ENCODE peak calls at places on chromosomes 3 and 15, in five cellular contexts. One of them, this sample, is unnamed.

GRCh38 chr15:95609096-95609495 is 721.4 kb upstream of the NR2F2 start:
- DNase-seq in WTC11: no peak
- DNase-seq in NCI-H1694 treated with DMSO at 0.1 percent for 48 hours: no peak
- DNase-seq in activated T-cell treated with anti-CD3 and anti-CD28 coated beads for 24 hours: no peak
- DNase-seq in naive thymus-derived CD4-positive, alpha-beta T cell: no peak
- DNase-seq in this sample: no peak

GRCh38 chr15:65824031-65824743 is 32.1 kb upstream of the DENND4A start:
- DNase-seq in naive thymus-derived CD4-positive, alpha-beta T cell: no peak
- DNase-seq in WTC11: peak; percentile 67
- DNase-seq in NCI-H1694 treated with DMSO at 0.1 percent for 48 hours: peak; percentile 53
- DNase-seq in activated T-cell treated with anti-CD3 and anti-CD28 coated beads for 24 hours: no peak
- DNase-seq in this sample: peak; percentile 32

GRCh38 chr3:16370872-16371740 is 106.1 kb downstream of the OXNAD1 start:
- DNase-seq in NCI-H1694 treated with DMSO at 0.1 percent for 48 hours: no peak
- DNase-seq in activated T-cell treated with anti-CD3 and anti-CD28 coated beads for 24 hours: no peak
- DNase-seq in WTC11: no peak
- DNase-seq in naive thymus-derived CD4-positive, alpha-beta T cell: no peak
- DNase-seq in this sample: no peak

GRCh38 chr15:56205061-56205876 is 38.4 kb downstream of the RFX7 start:
- DNase-seq in WTC11: no peak
- DNase-seq in activated T-cell treated with anti-CD3 and anti-CD28 coated beads for 24 hours: no peak
- DNase-seq in NCI-H1694 treated with DMSO at 0.1 percent for 48 hours: no peak
- DNase-seq in naive thymus-derived CD4-positive, alpha-beta T cell: no peak
- DNase-seq in this sample: no peak

GRCh38 chr15:67549736-67550135 is 7.2 kb downstream of the MAP2K5 start:
- DNase-seq in naive thymus-derived CD4-positive, alpha-beta T cell: no peak
- DNase-seq in WTC11: no peak
- DNase-seq in NCI-H1694 treated with DMSO at 0.1 percent for 48 hours: no peak
- DNase-seq in activated T-cell treated with anti-CD3 and anti-CD28 coated beads for 24 hours: no peak
- DNase-seq in this sample: no peak

GRCh38 chr3:126197854-126198584 is 17.6 kb upstream of the ALDH1L1 start:
- DNase-seq in activated T-cell treated with anti-CD3 and anti-CD28 coated beads for 24 hours: peak; percentile 54
- DNase-seq in naive thymus-derived CD4-positive, alpha-beta T cell: peak; percentile 20
- DNase-seq in WTC11: peak; percentile 80
- DNase-seq in NCI-H1694 treated with DMSO at 0.1 percent for 48 hours: peak; percentile 10
- DNase-seq in this sample: peak; percentile 5

GRCh38 chr15:83410532-83410931 is 36.6 kb upstream of the SH3GL3 start:
- DNase-seq in naive thymus-derived CD4-positive, alpha-beta T cell: no peak
- DNase-seq in NCI-H1694 treated with DMSO at 0.1 percent for 48 hours: no peak
- DNase-seq in activated T-cell treated with anti-CD3 and anti-CD28 coated beads for 24 hours: no peak
- DNase-seq in WTC11: no peak
- DNase-seq in this sample: no peak

GRCh38 chr3:78507196-78507984 is 1260.4 kb downstream of the ROBO1 start:
- DNase-seq in naive thymus-derived CD4-positive, alpha-beta T cell: no peak
- DNase-seq in activated T-cell treated with anti-CD3 and anti-CD28 coated beads for 24 hours: no peak
- DNase-seq in WTC11: peak; percentile 16
- DNase-seq in NCI-H1694 treated with DMSO at 0.1 percent for 48 hours: no peak
- DNase-seq in this sample: no peak

GRCh38 chr3:69882560-69882959 is 117.0 kb upstream of the SAMMSON start:
- DNase-seq in activated T-cell treated with anti-CD3 and anti-CD28 coated beads for 24 hours: no peak
- DNase-seq in WTC11: no peak
- DNase-seq in NCI-H1694 treated with DMSO at 0.1 percent for 48 hours: no peak
- DNase-seq in naive thymus-derived CD4-positive, alpha-beta T cell: no peak
- DNase-seq in this sample: no peak

GRCh38 chr15:45794768-45795486 is 160.1 kb downstream of the SQOR start:
- DNase-seq in NCI-H1694 treated with DMSO at 0.1 percent for 48 hours: no peak
- DNase-seq in activated T-cell treated with anti-CD3 and anti-CD28 coated beads for 24 hours: no peak
- DNase-seq in WTC11: no peak
- DNase-seq in naive thymus-derived CD4-positive, alpha-beta T cell: no peak
- DNase-seq in this sample: no peak

GRCh38 chr3:71398157-71398836 is 185.2 kb downstream of the FOXP1 start:
- DNase-seq in NCI-H1694 treated with DMSO at 0.1 percent for 48 hours: no peak
- DNase-seq in WTC11: no peak
- DNase-seq in activated T-cell treated with anti-CD3 and anti-CD28 coated beads for 24 hours: no peak
- DNase-seq in naive thymus-derived CD4-positive, alpha-beta T cell: peak; percentile 72
- DNase-seq in this sample: no peak

GRCh38 chr3:64684715-64685261 is 3.0 kb downstream of the ADAMTS9 start:
- DNase-seq in naive thymus-derived CD4-positive, alpha-beta T cell: no peak
- DNase-seq in NCI-H1694 treated with DMSO at 0.1 percent for 48 hours: no peak
- DNase-seq in activated T-cell treated with anti-CD3 and anti-CD28 coated beads for 24 hours: no peak
- DNase-seq in WTC11: peak; percentile 54
- DNase-seq in this sample: no peak

GRCh38 chr3:129018271-129018670 is 17.2 kb downstream of the EFCC1 start:
- DNase-seq in NCI-H1694 treated with DMSO at 0.1 percent for 48 hours: no peak
- DNase-seq in naive thymus-derived CD4-positive, alpha-beta T cell: no peak
- DNase-seq in activated T-cell treated with anti-CD3 and anti-CD28 coated beads for 24 hours: no peak
- DNase-seq in WTC11: no peak
- DNase-seq in this sample: no peak

GRCh38 chr3:151816091-151816604 is 2.2 kb downstream of the AADAC start:
- DNase-seq in activated T-cell treated with anti-CD3 and anti-CD28 coated beads for 24 hours: no peak
- DNase-seq in naive thymus-derived CD4-positive, alpha-beta T cell: no peak
- DNase-seq in NCI-H1694 treated with DMSO at 0.1 percent for 48 hours: no peak
- DNase-seq in WTC11: no peak
- DNase-seq in this sample: no peak

GRCh38 chr15:52233405-52233804 is 42.2 kb upstream of the GNB5 start:
- DNase-seq in NCI-H1694 treated with DMSO at 0.1 percent for 48 hours: no peak
- DNase-seq in WTC11: no peak
- DNase-seq in naive thymus-derived CD4-positive, alpha-beta T cell: no peak
- DNase-seq in activated T-cell treated with anti-CD3 and anti-CD28 coated beads for 24 hours: no peak
- DNase-seq in this sample: no peak

GRCh38 chr3:180280601-180281000 is 243.9 kb upstream of the PEX5L start:
- DNase-seq in naive thymus-derived CD4-positive, alpha-beta T cell: no peak
- DNase-seq in NCI-H1694 treated with DMSO at 0.1 percent for 48 hours: no peak
- DNase-seq in activated T-cell treated with anti-CD3 and anti-CD28 coated beads for 24 hours: no peak
- DNase-seq in WTC11: no peak
- DNase-seq in this sample: no peak

GRCh38 chr3:165196577-165197561 is 685 bp upstream of the SLITRK3 start:
- DNase-seq in activated T-cell treated with anti-CD3 and anti-CD28 coated beads for 24 hours: no peak
- DNase-seq in NCI-H1694 treated with DMSO at 0.1 percent for 48 hours: peak; percentile 40
- DNase-seq in WTC11: peak; percentile 48
- DNase-seq in naive thymus-derived CD4-positive, alpha-beta T cell: no peak
- DNase-seq in this sample: no peak

GRCh38 chr3:185561374-185561943 is 9.1 kb upstream of the LIPH start:
- DNase-seq in NCI-H1694 treated with DMSO at 0.1 percent for 48 hours: no peak
- DNase-seq in activated T-cell treated with anti-CD3 and anti-CD28 coated beads for 24 hours: no peak
- DNase-seq in naive thymus-derived CD4-positive, alpha-beta T cell: no peak
- DNase-seq in WTC11: no peak
- DNase-seq in this sample: no peak

GRCh38 chr3:172751188-172751571 is 654 bp downstream of the ECT2 start:
- DNase-seq in NCI-H1694 treated with DMSO at 0.1 percent for 48 hours: peak; percentile 21
- DNase-seq in naive thymus-derived CD4-positive, alpha-beta T cell: no peak
- DNase-seq in activated T-cell treated with anti-CD3 and anti-CD28 coated beads for 24 hours: no peak
- DNase-seq in WTC11: no peak
- DNase-seq in this sample: no peak

GRCh38 chr15:62582580-62582979 is 417.5 kb upstream of the C2CD4B start:
- DNase-seq in WTC11: no peak
- DNase-seq in naive thymus-derived CD4-positive, alpha-beta T cell: no peak
- DNase-seq in NCI-H1694 treated with DMSO at 0.1 percent for 48 hours: no peak
- DNase-seq in activated T-cell treated with anti-CD3 and anti-CD28 coated beads for 24 hours: no peak
- DNase-seq in this sample: no peak

GRCh38 chr3:174776123-174776522 is 83.0 kb upstream of the NAALADL2 start:
- DNase-seq in NCI-H1694 treated with DMSO at 0.1 percent for 48 hours: no peak
- DNase-seq in activated T-cell treated with anti-CD3 and anti-CD28 coated beads for 24 hours: no peak
- DNase-seq in naive thymus-derived CD4-positive, alpha-beta T cell: no peak
- DNase-seq in WTC11: no peak
- DNase-seq in this sample: no peak

GRCh38 chr3:23331141-23331935 is 128.2 kb downstream of the UBE2E2 start:
- DNase-seq in activated T-cell treated with anti-CD3 and anti-CD28 coated beads for 24 hours: no peak
- DNase-seq in NCI-H1694 treated with DMSO at 0.1 percent for 48 hours: no peak
- DNase-seq in WTC11: no peak
- DNase-seq in naive thymus-derived CD4-positive, alpha-beta T cell: no peak
- DNase-seq in this sample: no peak

GRCh38 chr3:165788531-165788930 is 48.7 kb downstream of the BCHE start:
- DNase-seq in naive thymus-derived CD4-positive, alpha-beta T cell: no peak
- DNase-seq in activated T-cell treated with anti-CD3 and anti-CD28 coated beads for 24 hours: no peak
- DNase-seq in NCI-H1694 treated with DMSO at 0.1 percent for 48 hours: no peak
- DNase-seq in WTC11: no peak
- DNase-seq in this sample: no peak

GRCh38 chr15:96329403-96329981 is 1.0 kb upstream of the NR2F2 start:
- DNase-seq in WTC11: no peak
- DNase-seq in activated T-cell treated with anti-CD3 and anti-CD28 coated beads for 24 hours: no peak
- DNase-seq in naive thymus-derived CD4-positive, alpha-beta T cell: no peak
- DNase-seq in NCI-H1694 treated with DMSO at 0.1 percent for 48 hours: no peak
- DNase-seq in this sample: no peak

GRCh38 chr15:74621936-74622335 is 6.3 kb downstream of the CLK3 start:
- DNase-seq in NCI-H1694 treated with DMSO at 0.1 percent for 48 hours: no peak
- DNase-seq in naive thymus-derived CD4-positive, alpha-beta T cell: no peak
- DNase-seq in WTC11: peak; percentile 76
- DNase-seq in activated T-cell treated with anti-CD3 and anti-CD28 coated beads for 24 hours: no peak
- DNase-seq in this sample: no peak

GRCh38 chr15:66672867-66673266 is 29.2 kb upstream of the SMAD6 start:
- DNase-seq in naive thymus-derived CD4-positive, alpha-beta T cell: no peak
- DNase-seq in activated T-cell treated with anti-CD3 and anti-CD28 coated beads for 24 hours: no peak
- DNase-seq in WTC11: no peak
- DNase-seq in NCI-H1694 treated with DMSO at 0.1 percent for 48 hours: no peak
- DNase-seq in this sample: no peak

This sample was measured in DMS 273 treated with DMSO at 0.1 percent for 48 hours.